ENCODE peak calls at places on chromosomes 7 and 10, in ten cellular contexts. N is RWPE1; F is AG09309; I is NCI-H1105 treated with DMSO at 0.1 percent for 48 hours; E is left cardiac atrium; B is AG10803; L is endothelial cell; J is EH; X is EL; K is activated effector memory CD4-positive, alpha-beta T cell treated with anti-CD3 and anti-CD28 coated beads, Interleukin-2, amount 50 U/mL, for 16 hours. M is an unnamed sample.

GRCh38 chr10:1295756-1296480 is 239.7 kb downstream of the WDR37 start:
- DNase-seq in N (no peak), F (no peak), I (no peak), E (no peak), B (no peak), L (no peak), J (no peak), X (no peak), K (no peak), M (no peak)

GRCh38 chr7:105399043-105399725 is 10.5 kb upstream of the SRPK2 start:
- DNase-seq in N (no peak), F (no peak), I (no peak), E (no peak), B (peak; percentile 48), L (no peak), J (peak; percentile 47), X (peak; percentile 36), K (no peak), M (no peak)

GRCh38 chr10:90373911-90374310 is 483.9 kb downstream of the HTR7 start:
- DNase-seq in N (no peak), F (no peak), I (no peak), E (no peak), B (no peak), L (no peak), J (no peak), X (no peak), K (no peak), M (no peak)

GRCh38 chr10:17088118-17088806 is 41.3 kb downstream of the CUBN start:
- DNase-seq in N (peak; percentile 38), F (peak; percentile 34), I (no peak), E (no peak), B (peak; percentile 76), L (no peak), J (peak; percentile 72), X (peak; percentile 78), K (no peak), M (no peak)

GRCh38 chr10:114283535-114283934 is 44.5 kb downstream of the VWA2 start:
- DNase-seq in N (no peak), F (no peak), I (no peak), E (no peak), B (no peak), L (no peak), J (no peak), X (no peak), K (no peak), M (no peak)

GRCh38 chr7:95330194-95331003 is 6.1 kb upstream of the PON1 start:
- DNase-seq in N (no peak), F (no peak), I (no peak), E (no peak), B (peak; percentile 54), L (no peak), J (peak; percentile 13), X (peak; percentile 31), K (no peak), M (no peak)

GRCh38 chr7:16891338-16891737 is 9.6 kb upstream of the AGR3 start:
- DNase-seq in N (peak; percentile 43), F (peak; percentile 29), I (peak; percentile 51), E (no peak), B (peak; percentile 56), L (peak; percentile 37), J (peak; percentile 73), X (peak; percentile 68), K (no peak), M (no peak)

GRCh38 chr10:123331438-123331837 is 177.2 kb downstream of the BUB3 start:
- DNase-seq in N (no peak), F (no peak), I (peak; percentile 29), E (no peak), B (no peak), L (no peak), J (no peak), X (peak; percentile 8), K (no peak), M (no peak)

GRCh38 chr10:46033602-46034011 is 3.2 kb upstream of the NCOA4 start:
- DNase-seq in N (peak; percentile 39), F (peak; percentile 40), I (no peak), E (no peak), B (peak; percentile 89), L (peak; percentile 25), J (peak; percentile 94), X (peak; percentile 89), K (no peak), M (no peak)

GRCh38 chr10:71390921-71391690 is 5.6 kb upstream of the CDH23 start:
- DNase-seq in N (no peak), F (no peak), I (no peak), E (no peak), B (no peak), L (no peak), J (no peak), X (no peak), K (no peak), M (no peak)

GRCh38 chr7:113197274-113197673 is 78.9 kb upstream of the SMIM30 start:
- DNase-seq in N (no peak), F (peak; percentile 43), I (no peak), E (no peak), B (peak; percentile 78), L (no peak), J (peak; percentile 88), X (peak; percentile 87), K (no peak), M (no peak)

GRCh38 chr7:68031180-68031943 is 1034.7 kb downstream of the TYW1 start:
- DNase-seq in N (no peak), F (no peak), I (peak; percentile 61), E (no peak), B (no peak), L (no peak), J (no peak), X (no peak), K (no peak), M (no peak)

GRCh38 chr10:59805043-59805442 is 51.8 kb upstream of the MRLN start:
- DNase-seq in N (no peak), F (no peak), I (no peak), E (no peak), B (peak; percentile 7), L (peak; percentile 46), J (no peak), X (peak; percentile 2), K (no peak), M (no peak)

GRCh38 chr7:130758429-130759056 is 24.5 kb upstream of the KLF14 start:
- DNase-seq in N (peak; percentile 37), F (peak; percentile 23), I (peak; percentile 69), E (no peak), B (peak; percentile 70), L (no peak), J (peak; percentile 59), X (peak; percentile 50), K (no peak), M (no peak)

GRCh38 chr7:82428186-82428961 is 15.2 kb downstream of the CACNA2D1 start:
- DNase-seq in N (no peak), F (peak; percentile 41), I (no peak), E (no peak), B (peak; percentile 69), L (no peak), J (peak; percentile 85), X (peak; percentile 84), K (no peak), M (no peak)

GRCh38 chr10:110751845-110752244 is 107.7 kb downstream of the RBM20 start:
- DNase-seq in N (no peak), F (no peak), I (no peak), E (no peak), B (no peak), L (no peak), J (no peak), X (no peak), K (no peak), M (no peak)

GRCh38 chr10:77741746-77742145 is 104.1 kb upstream of the KCNMA1 start:
- DNase-seq in N (no peak), F (peak; percentile 27), I (no peak), E (no peak), B (peak; percentile 66), L (no peak), J (peak; percentile 72), X (peak; percentile 43), K (no peak), M (no peak)

GRCh38 chr7:150428671-150429451 is 21.6 kb upstream of the GIMAP8 start:
- DNase-seq in N (peak; percentile 14), F (peak; percentile 83), I (no peak), E (no peak), B (peak; percentile 94), L (no peak), J (peak; percentile 90), X (peak; percentile 85), K (peak; percentile 58), M (no peak)

GRCh38 chr10:72322280-72323058 is 32.2 kb downstream of the DNAJB12 start:
- DNase-seq in N (peak; percentile 82), F (no peak), I (no peak), E (no peak), B (no peak), L (no peak), J (no peak), X (no peak), K (peak; percentile 85), M (no peak)

M was measured in tibial nerve.